ENCODE peak calls at places on chromosomes 5 and 9, in five cellular contexts. M is Karpas-422, C is fibroblast of lung, L is mesendoderm, A is IMR-90. V is an unnamed sample.

GRCh38 chr5:175738126-175738525 is 80.3 kb downstream of the HRH2 start:
- DNase-seq in M (no peak), A (no peak), L (no peak), C (no peak), V (no peak)

GRCh38 chr9:83934569-83935275 is 13.5 kb upstream of the KIF27 start:
- DNase-seq in L (no peak), A (peak; percentile 60), C (peak; percentile 27), M (no peak), V (peak; percentile 45)

GRCh38 chr5:35790462-35790822 is 66.2 kb upstream of the IL7R start:
- DNase-seq in M (no peak), C (no peak), A (no peak), L (no peak), V (no peak)

GRCh38 chr5:136115183-136115865 is 17.3 kb upstream of the SMAD5 start:
- DNase-seq in C (no peak), A (no peak), M (no peak), L (no peak), V (no peak)

GRCh38 chr9:98861881-98862501 is 54.5 kb downstream of the GALNT12 start:
- DNase-seq in A (peak; percentile 83), C (peak; percentile 83), M (no peak), L (no peak), V (peak; percentile 82)

GRCh38 chr5:138807182-138807581 is 54.0 kb downstream of the CTNNA1 start:
- DNase-seq in A (no peak), L (no peak), M (no peak), C (no peak), V (no peak)

GRCh38 chr9:3856592-3856991 is 330.8 kb upstream of the RFX3 start:
- DNase-seq in M (no peak), C (no peak), L (no peak), A (peak; percentile 26), V (no peak)

GRCh38 chr9:120043448-120043847 is 536.5 kb downstream of the CDK5RAP2 start:
- DNase-seq in M (no peak), L (no peak), C (no peak), A (no peak), V (no peak)

GRCh38 chr5:68171101-68171558 is 44.4 kb upstream of the PIK3R1 start:
- DNase-seq in A (peak; percentile 11), L (no peak), M (no peak), C (peak; percentile 98), V (peak; percentile 36)

GRCh38 chr9:6759114-6759977 is 1.6 kb downstream of the KDM4C start:
- DNase-seq in A (peak; percentile 82), M (peak; percentile 75), L (no peak), C (peak; percentile 91), V (peak; percentile 88)

GRCh38 chr5:141709704-141710267 is 27.8 kb upstream of the ARAP3 start:
- DNase-seq in M (no peak), L (no peak), C (no peak), A (no peak), V (no peak)

GRCh38 chr5:135332519-135333150 is 66.4 kb downstream of the MACROH2A1 start:
- DNase-seq in M (peak; percentile 85), L (peak; percentile 76), A (peak; percentile 77), C (peak; percentile 85), V (peak; percentile 92)

GRCh38 chr5:9479361-9479760 is 66.5 kb downstream of the SEMA5A start:
- DNase-seq in M (no peak), L (no peak), C (no peak), A (peak; percentile 25), V (peak; percentile 87)

GRCh38 chr5:83407931-83408330 is 63.6 kb upstream of the VCAN start:
- DNase-seq in L (no peak), M (no peak), C (no peak), A (peak; percentile 8), V (no peak)

GRCh38 chr5:16937023-16937379 is 913 bp upstream of the MYO10 start:
- DNase-seq in L (no peak), C (no peak), A (no peak), M (no peak), V (no peak)

GRCh38 chr5:72459913-72460312 is 47.3 kb downstream of the ZNF366 start:
- DNase-seq in M (no peak), L (no peak), C (no peak), A (no peak), V (no peak)

GRCh38 chr9:5355817-5356216 is 16.1 kb upstream of the RLN1 start:
- DNase-seq in C (no peak), M (no peak), A (no peak), L (no peak), V (no peak)

GRCh38 chr5:54007822-54008777 is 302.3 kb downstream of the ARL15 start:
- DNase-seq in C (peak; percentile 46), M (no peak), A (peak; percentile 66), L (no peak), V (peak; percentile 67)

GRCh38 chr5:179348011-179348530 is 2.8 kb upstream of the ADAMTS2 start:
- DNase-seq in L (no peak), C (no peak), A (no peak), M (no peak), V (no peak)

GRCh38 chr5:156367602-156368001 is 40.6 kb downstream of the SGCD start:
- DNase-seq in M (no peak), L (no peak), A (peak; percentile 97), C (peak; percentile 95), V (peak; percentile 94)

GRCh38 chr5:80031109-80031508 is 4.0 kb upstream of the THBS4 start:
- DNase-seq in A (no peak), L (no peak), C (no peak), M (no peak), V (no peak)

GRCh38 chr5:75279324-75279723 is 42.6 kb upstream of the ANKRD31 start:
- DNase-seq in C (no peak), M (no peak), A (no peak), L (no peak), V (no peak)

GRCh38 chr9:37425298-37425752 is 2.8 kb downstream of the GRHPR start:
- DNase-seq in L (no peak), A (no peak), C (no peak), M (no peak), V (no peak)

GRCh38 chr5:99191181-99191775 is 262.5 kb upstream of the CHD1 start:
- DNase-seq in A (no peak), C (no peak), M (no peak), L (no peak), V (no peak)

GRCh38 chr5:42992035-42992570 is 48.0 kb downstream of the ANXA2R start:
- DNase-seq in A (peak; percentile 88), L (peak; percentile 92), C (peak; percentile 95), M (peak; percentile 80), V (peak; percentile 84)

GRCh38 chr5:181161534-181162175 is 14.3 kb downstream of the OR2V2 start:
- DNase-seq in L (no peak), A (no peak), M (no peak), C (no peak), V (no peak)

GRCh38 chr9:16039988-16040761 is 487.3 kb downstream of the CCDC171 start:
- DNase-seq in A (peak; percentile 81), C (peak; percentile 81), M (no peak), L (peak; percentile 77), V (no peak)

GRCh38 chr9:107504585-107505455 is 15.3 kb upstream of the KLF4 start:
- DNase-seq in C (peak; percentile 94), M (no peak), A (peak; percentile 93), L (no peak), V (peak; percentile 92)

GRCh38 chr5:142100307-142100706 is 8.3 kb upstream of the NDFIP1 start:
- DNase-seq in L (no peak), C (no peak), A (no peak), M (no peak), V (no peak)

DNA sequence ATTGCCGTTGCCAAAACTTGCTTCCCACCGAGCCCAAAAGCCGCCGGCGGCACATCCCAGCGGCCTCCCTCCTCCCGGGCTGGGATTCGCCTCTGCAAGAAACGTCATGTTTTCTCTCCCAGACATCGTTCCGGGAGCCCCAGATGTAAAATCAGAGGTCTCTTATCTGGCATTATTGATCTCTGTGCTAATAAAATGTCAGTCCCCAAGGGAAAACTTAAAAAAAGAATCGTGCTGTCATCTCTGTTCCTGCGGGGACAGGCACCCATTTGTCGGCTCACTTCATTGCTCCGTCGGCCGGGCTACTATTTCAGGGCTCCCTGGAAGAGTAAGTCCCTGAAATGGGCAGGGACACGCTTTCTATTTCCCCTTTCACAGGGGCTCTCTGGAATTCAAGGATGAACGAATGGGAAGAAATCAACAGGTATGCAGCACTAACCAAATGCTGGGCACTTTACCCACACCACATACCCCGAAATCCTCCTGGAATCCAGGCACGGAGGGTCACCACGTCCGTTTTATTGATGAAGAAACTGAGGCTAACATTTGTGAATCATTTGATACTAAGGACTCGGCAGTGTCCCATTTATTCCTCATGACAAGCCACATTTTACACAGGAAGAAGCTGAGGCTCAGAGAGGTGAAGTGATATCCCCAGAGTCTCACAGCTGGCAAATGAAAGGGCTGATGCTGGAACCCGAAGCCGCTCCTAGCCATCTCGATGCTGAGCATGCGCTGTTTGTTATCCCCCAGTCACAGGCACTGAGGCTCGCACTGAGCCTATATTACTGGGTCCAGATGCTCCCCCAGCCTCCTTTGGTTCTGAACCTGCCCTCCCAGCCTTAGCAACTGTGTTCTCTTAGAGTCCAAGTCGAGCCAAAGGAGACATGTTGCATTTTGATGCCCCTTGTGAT is 35.7 kb upstream of the MSX2 start:
- DNase-seq in L (peak; percentile 50), M (no peak), A (no peak), C (no peak), V (no peak)
- H3K4me3 ChIP-seq in L (peak overlapping the region; percentile 2), M (no peak overlapping the region), A (no peak overlapping the region), C (peak overlapping the region; percentile 12), V (no peak overlapping the region)

DNA sequence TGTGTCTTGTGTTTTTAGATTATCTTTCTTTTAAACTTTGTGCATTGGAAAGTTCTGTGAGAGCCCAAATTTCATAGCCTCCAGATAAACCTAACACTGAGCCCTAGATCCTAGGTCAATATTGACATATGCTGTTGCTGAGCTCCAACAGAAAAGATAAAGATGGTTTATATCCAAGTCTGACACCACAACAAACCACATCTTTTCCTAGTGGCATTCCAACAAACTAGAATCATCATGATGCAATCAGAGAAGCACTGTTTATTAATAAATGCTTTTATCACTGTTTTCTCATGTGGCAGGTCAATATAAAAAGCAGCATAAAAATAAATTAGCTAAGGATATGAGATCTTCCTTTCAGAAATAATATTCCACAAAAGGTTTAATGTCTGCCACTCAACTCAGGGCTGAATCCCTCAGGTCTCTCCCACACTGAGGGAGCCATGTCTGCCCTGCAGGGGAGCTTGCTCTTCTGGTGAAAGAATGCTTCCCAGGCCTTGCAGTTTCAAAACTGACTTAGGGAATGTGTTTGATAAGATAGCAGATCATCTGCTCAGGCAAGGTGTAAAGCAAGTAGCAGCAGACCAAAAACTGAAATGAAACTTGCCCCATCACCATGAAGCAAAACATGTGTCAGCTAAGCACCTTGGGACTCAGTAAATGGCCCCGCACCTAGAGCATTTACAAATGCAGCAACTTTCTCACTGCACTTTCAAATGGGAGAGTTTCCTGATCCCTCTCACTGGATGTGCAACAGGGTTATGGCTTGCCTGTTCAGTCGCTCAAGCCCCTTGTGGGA is 493.0 kb downstream of the AGTPBP1 start:
- DNase-seq in M (no peak), A (no peak), L (peak; percentile 89), C (no peak), V (no peak)
- H3K9ac ChIP-seq in M (no peak overlapping the region), A (no peak overlapping the region), L (no peak overlapping the region), C (no peak overlapping the region), V (no peak overlapping the region)

DNA sequence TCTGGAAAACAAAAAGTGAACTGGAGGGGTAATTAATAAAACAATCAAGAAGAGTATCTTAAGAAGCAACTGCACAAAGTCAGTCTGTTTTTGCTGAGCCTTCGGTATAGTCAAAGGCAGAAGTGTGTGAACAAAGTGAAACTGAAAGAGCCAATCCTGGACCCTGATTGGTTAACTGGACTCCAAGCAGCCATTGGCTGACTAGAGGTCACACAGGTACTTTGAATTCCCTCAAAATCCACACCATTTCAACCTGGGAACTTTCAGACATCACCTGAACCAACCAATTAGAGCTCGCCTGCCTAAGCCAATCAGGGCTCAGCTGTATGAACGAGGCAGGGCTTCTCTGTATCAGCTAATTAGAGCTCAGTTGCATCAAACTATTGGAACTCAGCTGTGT is 286.7 kb downstream of the TLE4 start:
- DNase-seq in L (no peak), M (peak; percentile 80), C (peak; percentile 19), A (peak; percentile 17), V (peak; percentile 43)
- H3K4me3 ChIP-seq in L (no peak overlapping the region), M (peak overlapping the region; percentile 52), C (no peak overlapping the region), A (peak overlapping the region; percentile 37), V (no peak overlapping the region)

GRCh38 chr5:148809781-148810524 is 16.5 kb upstream of the ADRB2 start:
- DNase-seq in A (no peak), M (peak; percentile 65), C (peak; percentile 72), L (no peak), V (no peak)
- H3K9ac ChIP-seq in A (no peak overlapping the region), M (peak overlapping the region; percentile 66), C (no peak overlapping the region), L (no peak overlapping the region), V (no peak overlapping the region)